ENCODE peak calls at places on chromosomes 13 and 19, in ten cellular contexts. N is GM23338, I is HL-60, C is HCT116, T is transverse colon, R is SK-N-SH, G is GM12892, J is upper lobe of left lung, H is sigmoid colon, L is endothelial cell of umbilical vein. S is an unnamed sample.

GRCh38 chr19:54444737-54445136 is 4.3 kb upstream of the LENG8 start:
- DNase-seq in T (peak), G (no peak), L (no peak), R (no peak), N (no peak), C (no peak), J (no peak), H (no peak), I (no peak), S (no peak)

GRCh38 chr19:7959209-7959608 is 15.7 kb upstream of the TIMM44 start:
- DNase-seq in L (no peak), N (no peak), T (no peak), G (no peak), R (no peak), H (no peak), J (no peak), C (no peak), I (no peak), S (no peak)

GRCh38 chr13:81223784-81224501 is 883.0 kb upstream of the SPRY2 start:
- DNase-seq in C (no peak), N (no peak), J (no peak), T (no peak), I (no peak), L (no peak), H (no peak), G (no peak), R (no peak), S (no peak)

GRCh38 chr13:108508263-108508662 is 121.1 kb upstream of the MYO16 start:
- DNase-seq in J (no peak), N (peak), H (no peak), G (no peak), L (no peak), T (no peak), C (peak), R (peak), I (no peak), S (no peak)

GRCh38 chr13:52670726-52671125 is 18.1 kb downstream of the SUGT1 start:
- DNase-seq in H (no peak), I (no peak), N (no peak), C (no peak), R (no peak), L (no peak), T (no peak), J (peak), G (no peak), S (no peak)

GRCh38 chr13:31207630-31208549 is 8.1 kb downstream of the B3GLCT start:
- DNase-seq in I (no peak), G (no peak), R (no peak), C (no peak), L (no peak), N (no peak), J (no peak), H (peak), T (no peak), S (no peak)

GRCh38 chr19:3335431-3336350 is 30.7 kb upstream of the NFIC start:
- DNase-seq in G (no peak), R (no peak), J (no peak), T (peak), H (peak), C (no peak), L (no peak), N (no peak), I (no peak), S (no peak)

GRCh38 chr13:46324976-46325375 is 62.1 kb downstream of the RUBCNL start:
- DNase-seq in G (no peak), N (no peak), L (no peak), H (no peak), J (no peak), T (no peak), I (no peak), C (no peak), R (no peak), S (no peak)

GRCh38 chr13:65966991-65967451 is 1263.1 kb downstream of the PCDH9 start:
- DNase-seq in C (peak), N (peak), J (no peak), I (peak), T (no peak), R (peak), H (no peak), G (no peak), L (peak), S (no peak)

GRCh38 chr13:20150561-20150960 is 10.3 kb downstream of the GJA3 start:
- DNase-seq in G (no peak), I (no peak), C (no peak), R (no peak), N (no peak), L (no peak), T (no peak), J (peak), H (no peak), S (no peak)

GRCh38 chr19:46299695-46300094 is 2.9 kb downstream of the HIF3A start:
- DNase-seq in R (no peak), H (no peak), T (peak), I (peak), L (no peak), G (no peak), C (no peak), N (no peak), J (no peak), S (no peak)

GRCh38 chr19:33550741-33551140 is 29.1 kb upstream of the PEPD start:
- DNase-seq in N (no peak), T (no peak), R (no peak), G (no peak), I (no peak), J (no peak), C (no peak), L (no peak), H (peak), S (no peak)

GRCh38 chr13:77860621-77861020 is 58.0 kb downstream of the EDNRB start:
- DNase-seq in T (no peak), L (peak), J (no peak), C (no peak), G (no peak), I (peak), H (no peak), N (no peak), R (no peak), S (no peak)

GRCh38 chr13:99330942-99331341 is 23.7 kb upstream of the GPR183 start:
- DNase-seq in J (no peak), T (no peak), I (no peak), N (no peak), G (no peak), H (no peak), C (no peak), L (no peak), R (no peak), S (no peak)

GRCh38 chr19:23787106-23787505 is 28.4 kb upstream of the ZNF681 start:
- DNase-seq in H (no peak), R (no peak), I (no peak), L (no peak), T (peak), N (no peak), J (no peak), G (no peak), C (no peak), S (no peak)

GRCh38 chr13:112683581-112683980 is 6.3 kb upstream of the ATP11A start:
- DNase-seq in T (no peak), N (no peak), J (no peak), L (no peak), C (no peak), I (no peak), R (no peak), H (no peak), G (no peak), S (no peak)

GRCh38 chr19:33310606-33311325 is 8.4 kb upstream of the CEBPA start:
- DNase-seq in C (no peak), G (no peak), N (peak), J (no peak), R (no peak), T (peak), L (no peak), I (no peak), H (no peak), S (no peak)

GRCh38 chr13:27745301-27745700 is 47.0 kb upstream of the GSX1 start:
- DNase-seq in N (peak), H (no peak), R (no peak), I (no peak), J (no peak), G (no peak), C (no peak), L (no peak), T (no peak), S (no peak)

GRCh38 chr19:43719918-43720317 is 4.0 kb downstream of the IRGC start:
- DNase-seq in L (no peak), I (no peak), R (no peak), H (no peak), N (no peak), C (no peak), G (no peak), J (no peak), T (no peak), S (no peak)

GRCh38 chr13:81639984-81640582 is 1299.2 kb upstream of the SPRY2 start:
- DNase-seq in I (no peak), C (peak), T (no peak), G (no peak), R (peak), J (no peak), N (peak), L (no peak), H (no peak), S (no peak)

GRCh38 chr19:13830761-13831481 is 35.7 kb downstream of the ZSWIM4 start:
- DNase-seq in C (no peak), H (no peak), N (no peak), I (no peak), T (no peak), L (no peak), G (no peak), R (no peak), J (peak), S (no peak)

DNA sequence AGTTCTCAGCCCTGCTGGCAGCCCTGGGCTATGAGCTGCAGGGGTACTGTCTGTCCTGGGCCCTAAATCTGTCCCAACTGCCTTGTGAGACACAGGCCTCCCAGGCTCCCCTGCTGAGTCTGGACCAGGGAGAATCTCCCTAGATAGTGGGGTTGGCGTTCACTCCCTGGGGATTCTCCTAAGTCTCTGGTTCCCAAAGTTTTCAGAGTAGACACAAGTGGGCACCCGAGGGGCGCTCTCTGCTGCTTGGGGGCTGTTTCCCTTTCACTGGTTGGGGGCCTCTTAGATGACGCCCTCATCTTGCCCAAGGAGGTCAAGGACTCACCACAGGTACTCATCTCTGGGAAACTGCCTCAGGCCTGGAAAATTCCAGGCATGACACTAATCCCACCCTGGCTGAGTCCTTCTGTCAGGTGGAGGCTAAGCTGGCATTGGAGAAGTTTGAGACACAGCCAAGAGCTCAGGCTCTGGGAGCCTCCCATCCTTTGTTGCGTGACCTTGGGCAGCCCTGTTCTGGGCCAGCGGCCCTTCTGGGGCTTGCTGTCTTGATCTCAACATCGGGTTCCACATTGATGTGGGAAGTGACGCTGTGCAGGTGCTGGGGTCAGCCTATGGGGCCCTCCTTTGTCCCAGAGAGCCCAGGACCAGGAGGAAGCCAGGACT is 3.9 kb downstream of the RPL18A start:
- DNase-seq in L (no peak), H (no peak), R (peak), N (no peak), J (no peak), I (no peak), G (no peak), C (no peak), T (no peak), S (no peak)
- TF ChIP-seq POLR2AphosphoS5 in L (no peak), H (no peak), R (no peak), N (no peak), J (no peak), I (no peak), G (no peak), C (no peak), T (no peak), S (no peak)

GRCh38 chr13:113955235-113955634 is 18.6 kb downstream of the C13orf46 start:
- DNase-seq in T (no peak), L (no peak), C (no peak), H (no peak), J (peak), I (no peak), N (no peak), R (no peak), G (no peak), S (no peak)
- TF ChIP-seq POLR2AphosphoS5 in T (no peak), L (no peak), C (no peak), H (no peak), J (no peak), I (no peak), N (no peak), R (no peak), G (no peak), S (no peak)

GRCh38 chr19:16143399-16144215 is at the start of gene HSH2D:
- DNase-seq in R (no peak), J (peak), I (peak), G (peak), N (peak), L (no peak), T (peak), C (peak), H (no peak), S (peak)
- TF ChIP-seq POLR2AphosphoS5 in R (no peak), J (peak), I (peak), G (peak), N (no peak), L (no peak), T (peak), C (peak), H (peak), S (peak)

DNA sequence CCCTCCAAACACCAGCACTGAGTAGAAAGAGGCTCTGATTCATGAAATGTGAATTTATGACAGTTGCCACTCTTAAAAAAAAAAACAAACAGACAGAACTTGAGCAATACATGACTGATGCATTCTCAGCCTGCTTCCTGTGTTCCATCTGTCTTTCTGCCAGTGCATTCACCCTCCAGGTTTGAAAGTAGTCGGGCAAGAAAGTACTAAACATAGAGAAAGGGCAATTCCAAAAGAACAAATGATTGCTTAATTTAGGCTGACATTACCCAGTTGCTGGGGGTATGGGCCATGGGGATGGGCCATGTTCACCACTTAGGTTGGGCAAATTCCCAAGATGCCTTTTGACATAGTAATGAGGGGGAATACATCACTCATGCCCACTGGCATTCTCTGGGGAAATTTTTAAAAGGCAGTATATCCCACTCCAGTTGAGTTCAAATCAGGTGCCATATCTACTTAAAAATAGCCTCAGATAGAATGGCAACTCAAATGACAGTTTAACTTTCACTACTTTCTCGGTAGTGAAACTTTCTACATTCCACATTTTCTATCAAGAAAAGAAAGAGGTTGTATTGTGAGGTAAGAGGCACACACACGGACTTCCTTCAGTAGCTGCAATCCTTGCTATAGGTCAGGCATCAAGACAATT is 5.5 kb downstream of the STARD13 start:
- DNase-seq in G (no peak), I (no peak), L (peak), T (no peak), J (no peak), N (no peak), C (no peak), R (no peak), H (no peak), S (no peak)
- TF ChIP-seq POLR2AphosphoS5 in G (no peak), I (no peak), L (peak), T (no peak), J (no peak), N (no peak), C (no peak), R (peak), H (peak), S (no peak)

GRCh38 chr19:1123885-1124677 is 20.3 kb downstream of the GPX4 start:
- DNase-seq in J (no peak), T (no peak), R (no peak), N (no peak), I (no peak), C (no peak), H (peak), G (no peak), L (no peak), S (no peak)

GRCh38 chr19:1122021-1122971 is 18.5 kb downstream of the GPX4 start:
- DNase-seq in R (no peak), N (no peak), H (peak), G (no peak), I (no peak), C (no peak), L (no peak), T (no peak), J (peak), S (no peak)

GRCh38 chr19:1121395-1121794 is 17.6 kb downstream of the GPX4 start:
- DNase-seq in G (no peak), H (peak), C (no peak), T (no peak), R (no peak), L (no peak), I (no peak), J (peak), N (no peak), S (no peak)

GRCh38 chr19:1123381-1123780 is 19.6 kb downstream of the GPX4 start:
- DNase-seq in T (no peak), L (no peak), H (peak), G (no peak), R (no peak), I (no peak), C (no peak), J (peak), N (no peak), S (no peak)

GRCh38 chr19:1122972-1123363 is 19.2 kb downstream of the GPX4 start:
- DNase-seq in J (peak), I (no peak), G (peak), C (peak), H (no peak), N (peak), L (peak), R (peak), T (peak), S (peak)
- TF ChIP-seq POLR2AphosphoS5 in J (no peak), I (no peak), G (no peak), C (no peak), H (no peak), N (no peak), L (no peak), R (no peak), T (no peak), S (no peak)

DNA sequence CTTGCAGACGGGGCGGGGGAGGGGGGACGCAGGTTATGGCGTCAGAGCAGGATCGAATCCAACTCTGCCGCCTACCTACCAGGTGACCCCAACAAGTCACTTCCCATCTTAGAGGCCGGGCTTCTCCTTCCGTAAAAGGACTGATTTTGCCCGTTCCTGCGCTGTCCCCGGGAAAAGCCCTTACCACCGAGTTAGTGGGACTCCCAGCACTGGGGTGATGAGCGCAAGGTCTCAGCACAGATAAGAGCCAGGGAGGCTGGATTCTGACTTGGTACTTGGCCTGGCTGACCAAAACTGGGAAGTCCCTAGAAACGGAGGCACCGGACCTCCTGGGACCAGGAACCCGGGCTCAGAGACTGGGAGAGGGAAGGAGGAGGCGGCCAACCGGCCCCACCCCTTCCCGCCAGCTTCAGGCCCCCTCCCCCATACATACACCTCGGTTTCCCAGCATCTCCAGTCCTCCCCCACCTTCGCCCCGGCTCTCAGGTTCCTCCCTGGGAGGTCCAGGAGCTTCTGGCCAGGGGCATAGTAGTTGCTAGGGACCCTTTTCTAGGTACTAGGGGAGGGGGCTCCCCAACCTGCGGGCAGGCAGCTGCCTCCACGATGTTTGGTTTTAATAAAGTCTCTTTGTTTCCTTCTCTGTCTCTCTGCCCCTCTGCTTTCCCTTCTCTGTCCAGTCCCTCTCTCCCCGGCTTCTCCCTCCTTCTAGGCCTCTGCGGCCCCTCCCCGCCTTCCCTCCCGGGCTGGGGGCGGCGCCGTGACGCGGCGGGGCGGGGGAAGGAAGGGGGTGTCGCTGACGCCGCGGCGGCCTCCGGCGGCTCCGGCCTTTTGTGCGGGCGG is at the start of gene GRAMD1A:
- DNase-seq in C (peak), N (peak), H (peak), J (peak), G (peak), T (peak), I (peak), R (peak), L (peak), S (peak)
- TF ChIP-seq POLR2AphosphoS5 in C (peak), N (peak), H (peak), J (peak), G (peak), T (peak), I (no peak), R (peak), L (peak), S (no peak)

GRCh38 chr13:96728463-96728862 is 265.8 kb downstream of the OXGR1 start:
- DNase-seq in R (no peak), J (no peak), N (no peak), G (no peak), I (no peak), H (no peak), T (no peak), C (no peak), L (no peak), S (no peak)
- TF ChIP-seq POLR2AphosphoS5 in R (no peak), J (no peak), N (no peak), G (no peak), I (no peak), H (no peak), T (no peak), C (no peak), L (no peak), S (no peak)

S was measured in GM12891.